ENCODE peak calls at places on chromosomes 6 and 20, in nine cellular contexts. R is CD8-positive, alpha-beta T cell; Y is esophagus squamous epithelium; F is CD8-positive, alpha-beta memory T cell; C is cardiac muscle cell; D is astrocyte; A is heart left ventricle; W is A673; L is upper lobe of right lung. B is an unnamed sample.

GRCh38 chr6:128025478-128025877 is 124.6 kb upstream of the THEMIS start:
- DNase-seq in R (no peak), Y (no peak), F (no peak), C (no peak), D (no peak), A (no peak), W (no peak), L (no peak), B (no peak)

GRCh38 chr20:54132612-54133433 is 41.0 kb downstream of the CYP24A1 start:
- DNase-seq in R (no peak), Y (no peak), F (no peak), C (peak; percentile 42), D (peak; percentile 99), A (no peak), W (peak; percentile 78), L (no peak), B (no peak)

GRCh38 chr20:31497838-31498540 is 16.3 kb upstream of the HM13 start:
- DNase-seq in R (no peak), Y (no peak), F (no peak), C (no peak), D (peak; percentile 23), A (peak; percentile 73), W (no peak), L (no peak), B (no peak)

GRCh38 chr6:110965629-110966229 is 7.2 kb downstream of the GTF3C6 start:
- DNase-seq in R (no peak), Y (no peak), F (no peak), C (no peak), D (no peak), A (no peak), W (no peak), L (no peak), B (no peak)

GRCh38 chr6:112680076-112680475 is 332.9 kb downstream of the RFPL4B start:
- DNase-seq in R (no peak), Y (no peak), F (no peak), C (no peak), D (no peak), A (no peak), W (no peak), L (no peak), B (no peak)

GRCh38 chr6:139863356-139863755 is 488.9 kb upstream of the CITED2 start:
- DNase-seq in R (no peak), Y (no peak), F (no peak), C (no peak), D (peak; percentile 48), A (no peak), W (no peak), L (no peak), B (no peak)

GRCh38 chr6:38599966-38600550 is 39.7 kb downstream of the BTBD9 start:
- DNase-seq in R (no peak), Y (no peak), F (no peak), C (no peak), D (no peak), A (peak; percentile 48), W (no peak), L (no peak), B (no peak)

GRCh38 chr6:16511048-16511660 is 250.1 kb downstream of the ATXN1 start:
- DNase-seq in R (no peak), Y (no peak), F (no peak), C (peak; percentile 46), D (peak; percentile 27), A (no peak), W (peak; percentile 64), L (no peak), B (no peak)

GRCh38 chr20:33765099-33765498 is 33.3 kb downstream of the ZNF341 start:
- DNase-seq in R (no peak), Y (no peak), F (no peak), C (no peak), D (no peak), A (no peak), W (no peak), L (no peak), B (no peak)

GRCh38 chr6:10276106-10276505 is 138.8 kb downstream of the TFAP2A start:
- DNase-seq in R (no peak), Y (no peak), F (no peak), C (no peak), D (peak; percentile 73), A (no peak), W (no peak), L (no peak), B (no peak)

GRCh38 chr6:43256670-43257664 is 13.7 kb downstream of the TTBK1 start:
- DNase-seq in R (no peak), Y (no peak), F (no peak), C (no peak), D (no peak), A (no peak), W (no peak), L (no peak), B (no peak)

GRCh38 chr6:7631466-7631865 is 41.5 kb downstream of the SNRNP48 start:
- DNase-seq in R (no peak), Y (no peak), F (no peak), C (no peak), D (no peak), A (no peak), W (no peak), L (no peak), B (no peak)

GRCh38 chr6:35449287-35449881 is 2.8 kb upstream of the FANCE start:
- DNase-seq in R (no peak), Y (no peak), F (peak; percentile 69), C (peak; percentile 82), D (peak; percentile 38), A (no peak), W (peak; percentile 82), L (no peak), B (no peak)

DNA sequence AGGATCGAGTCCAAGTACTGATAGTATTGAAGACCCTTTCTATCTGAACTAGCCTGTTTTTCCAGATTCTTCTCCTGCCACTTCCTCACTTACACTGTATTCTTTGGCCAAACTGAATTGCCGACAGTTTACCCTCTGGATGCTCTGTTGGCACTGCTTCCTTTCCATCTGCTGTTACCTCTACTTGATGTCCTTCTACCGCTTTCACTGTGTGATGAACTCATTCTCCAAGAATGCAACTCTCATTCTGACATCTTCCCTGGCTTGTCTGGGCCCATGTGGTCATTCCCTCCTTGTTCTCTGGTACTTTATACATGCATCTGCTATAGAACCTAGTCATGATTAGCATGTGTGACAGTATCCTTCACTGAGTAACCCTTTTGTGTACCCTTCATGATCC is 16.3 kb downstream of the RPRD1B start:
- DNase-seq in R (no peak), Y (no peak), F (no peak), C (no peak), D (peak; percentile 87), A (no peak), W (no peak), L (no peak), B (no peak)
- H3K27ac ChIP-seq in R (no peak overlapping the region), Y (no peak overlapping the region), F (no peak overlapping the region), C (peak overlapping the region; percentile 72), D (peak overlapping the region; percentile 80), A (no peak overlapping the region), W (no peak overlapping the region), L (no peak overlapping the region), B (no peak overlapping the region)

GRCh38 chr6:56944651-56945050 is 10.3 kb upstream of the BEND6 start:
- DNase-seq in R (no peak), Y (no peak), F (no peak), C (no peak), D (no peak), A (no peak), W (no peak), L (no peak), B (no peak)
- H3K27ac ChIP-seq in R (no peak overlapping the region), Y (no peak overlapping the region), F (no peak overlapping the region), C (no peak overlapping the region), D (no peak overlapping the region), A (no peak overlapping the region), W (no peak overlapping the region), L (no peak overlapping the region), B (no peak overlapping the region)

DNA sequence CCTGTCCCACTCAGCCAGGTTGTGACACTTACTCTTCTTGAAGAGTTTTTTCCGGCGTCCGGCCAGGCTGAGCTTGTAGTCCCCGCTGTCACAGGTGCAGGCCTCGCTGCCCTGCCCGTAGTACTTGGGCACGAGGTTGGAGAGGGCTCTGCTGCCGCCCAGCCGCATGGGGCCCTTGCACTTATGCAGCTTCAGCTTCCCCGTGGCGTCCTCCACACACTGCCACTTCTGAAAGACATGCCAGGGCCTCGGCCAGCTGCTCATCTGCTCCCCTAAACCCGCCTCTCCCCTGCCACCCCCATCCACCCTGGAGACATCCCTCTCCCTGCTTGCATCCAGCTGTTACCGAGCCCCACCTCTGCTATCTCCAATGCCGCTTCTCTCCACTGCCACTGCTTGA is 113.1 kb downstream of the SULF2 start:
- DNase-seq in R (no peak), Y (no peak), F (no peak), C (no peak), D (no peak), A (peak; percentile 11), W (no peak), L (peak; percentile 51), B (no peak)
- H3K27ac ChIP-seq in R (no peak overlapping the region), Y (no peak overlapping the region), F (no peak overlapping the region), C (no peak overlapping the region), D (no peak overlapping the region), A (no peak overlapping the region), W (no peak overlapping the region), L (no peak overlapping the region), B (no peak overlapping the region)

GRCh38 chr20:57685134-57685851 is 24.5 kb downstream of the PMEPA1 start:
- DNase-seq in R (no peak), Y (no peak), F (no peak), C (no peak), D (peak; percentile 68), A (peak; percentile 61), W (peak; percentile 28), L (no peak), B (no peak)

GRCh38 chr20:57688864-57689263 is 21.0 kb downstream of the PMEPA1 start:
- DNase-seq in R (no peak), Y (no peak), F (no peak), C (no peak), D (no peak), A (peak; percentile 55), W (no peak), L (no peak), B (no peak)

GRCh38 chr20:57688295-57688694 is 21.5 kb downstream of the PMEPA1 start:
- DNase-seq in R (no peak), Y (no peak), F (no peak), C (no peak), D (no peak), A (no peak), W (no peak), L (no peak), B (no peak)

GRCh38 chr20:57689745-57690481 is 19.9 kb downstream of the PMEPA1 start:
- DNase-seq in R (no peak), Y (no peak), F (no peak), C (no peak), D (no peak), A (no peak), W (no peak), L (no peak), B (no peak)

DNA sequence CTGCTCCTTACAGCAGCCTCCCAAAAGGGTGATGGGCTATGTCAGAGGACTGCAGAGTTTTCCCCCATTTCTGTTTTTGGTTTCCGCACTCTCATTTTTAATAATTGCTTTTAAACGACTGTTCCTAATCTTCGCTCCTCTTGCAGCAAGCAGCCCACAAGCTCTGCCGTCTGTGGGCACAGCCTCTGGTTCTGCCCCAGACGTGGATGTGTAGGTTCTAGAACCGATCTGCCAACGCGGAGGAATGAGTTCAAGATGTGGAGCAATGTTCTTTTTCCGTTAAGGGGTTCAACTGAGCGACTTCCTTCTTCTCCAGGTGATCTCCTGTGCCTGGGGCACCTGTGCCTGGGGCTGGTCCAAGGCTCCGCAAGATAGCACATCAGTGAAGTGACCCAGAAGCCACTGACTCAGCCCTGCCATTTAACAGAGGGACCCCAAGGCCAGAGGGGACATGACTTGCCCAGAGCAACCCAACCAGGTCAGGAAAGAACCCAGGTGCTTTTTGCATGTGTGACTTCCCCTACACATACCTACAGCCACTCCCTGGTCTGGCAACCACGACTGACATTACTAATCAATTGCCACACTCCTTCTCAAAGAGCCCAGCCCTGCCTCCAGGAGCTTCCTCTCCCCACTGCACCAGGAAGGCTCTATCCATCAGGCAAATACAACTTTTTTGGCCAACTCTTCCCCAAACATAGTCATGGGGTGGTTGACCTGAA is 22.7 kb downstream of the PMEPA1 start:
- DNase-seq in R (no peak), Y (no peak), F (no peak), C (no peak), D (no peak), A (no peak), W (no peak), L (no peak), B (no peak)
- H3K27ac ChIP-seq in R (no peak overlapping the region), Y (no peak overlapping the region), F (no peak overlapping the region), C (no peak overlapping the region), D (no peak overlapping the region), A (no peak overlapping the region), W (no peak overlapping the region), L (no peak overlapping the region), B (no peak overlapping the region)

B was measured in colonic mucosa.